ENCODE peak calls at places on chromosome 20, in eight cellular contexts. V, C, E, O, Z, D, W and H are unnamed samples.

GRCh38 chr20:57076202-57076651 is 190.2 kb downstream of the BMP7 start:
- DNase-seq in V (no peak), C (peak; percentile 47), E (no peak), O (no peak), Z (no peak), D (peak; percentile 8), W (peak; percentile 88), H (no peak)

GRCh38 chr20:56722042-56722441 is 92.9 kb downstream of the TFAP2C start:
- DNase-seq in V (no peak), C (no peak), E (no peak), O (no peak), Z (no peak), D (no peak), W (peak; percentile 26), H (no peak)

GRCh38 chr20:23143986-23144695 is 58.0 kb upstream of the CD93 start:
- DNase-seq in V (no peak), C (no peak), E (no peak), O (no peak), Z (no peak), D (no peak), W (no peak), H (no peak)

GRCh38 chr20:50533061-50533460 is 22.9 kb downstream of the PTPN1 start:
- DNase-seq in V (no peak), C (no peak), E (peak; percentile 68), O (no peak), Z (no peak), D (no peak), W (peak; percentile 31), H (no peak)

GRCh38 chr20:8901237-8902025 is 167.5 kb upstream of the PLCB4 start:
- DNase-seq in V (no peak), C (no peak), E (no peak), O (peak; percentile 69), Z (no peak), D (no peak), W (peak; percentile 20), H (no peak)

GRCh38 chr20:50403565-50404418 is 106.4 kb upstream of the PTPN1 start:
- DNase-seq in V (no peak), C (no peak), E (peak; percentile 40), O (no peak), Z (no peak), D (no peak), W (no peak), H (no peak)

GRCh38 chr20:63284083-63284440 is 8.9 kb upstream of the COL20A1 start:
- DNase-seq in V (no peak), C (no peak), E (no peak), O (no peak), Z (no peak), D (no peak), W (no peak), H (no peak)

GRCh38 chr20:63860325-63861051 is 810 bp upstream of the ABHD16B start:
- DNase-seq in V (no peak), C (no peak), E (no peak), O (no peak), Z (no peak), D (no peak), W (no peak), H (no peak)

GRCh38 chr20:20594171-20594530 is 118.3 kb downstream of the RALGAPA2 start:
- DNase-seq in V (no peak), C (peak; percentile 2), E (peak; percentile 73), O (no peak), Z (no peak), D (peak; percentile 9), W (peak; percentile 80), H (no peak)

GRCh38 chr20:8837396-8837795 is 231.5 kb upstream of the PLCB4 start:
- DNase-seq in V (no peak), C (no peak), E (peak; percentile 79), O (no peak), Z (no peak), D (no peak), W (peak; percentile 86), H (no peak)

GRCh38 chr20:20638877-20639276 is 73.6 kb downstream of the RALGAPA2 start:
- DNase-seq in V (no peak), C (no peak), E (no peak), O (no peak), Z (no peak), D (no peak), W (no peak), H (no peak)

GRCh38 chr20:63396300-63396699 is 35.2 kb upstream of the CHRNA4 start:
- DNase-seq in V (no peak), C (no peak), E (no peak), O (no peak), Z (no peak), D (no peak), W (no peak), H (no peak)

GRCh38 chr20:2814076-2814475 is 711 bp upstream of the C20orf141 start:
- DNase-seq in V (no peak), C (no peak), E (no peak), O (no peak), Z (no peak), D (no peak), W (no peak), H (no peak)
- H3K27ac ChIP-seq in V (no peak overlapping the region), C (no peak overlapping the region), E (peak overlapping the region; percentile 10), O (no peak overlapping the region), Z (no peak overlapping the region), D (no peak overlapping the region), W (no peak overlapping the region), H (no peak overlapping the region)

DNA sequence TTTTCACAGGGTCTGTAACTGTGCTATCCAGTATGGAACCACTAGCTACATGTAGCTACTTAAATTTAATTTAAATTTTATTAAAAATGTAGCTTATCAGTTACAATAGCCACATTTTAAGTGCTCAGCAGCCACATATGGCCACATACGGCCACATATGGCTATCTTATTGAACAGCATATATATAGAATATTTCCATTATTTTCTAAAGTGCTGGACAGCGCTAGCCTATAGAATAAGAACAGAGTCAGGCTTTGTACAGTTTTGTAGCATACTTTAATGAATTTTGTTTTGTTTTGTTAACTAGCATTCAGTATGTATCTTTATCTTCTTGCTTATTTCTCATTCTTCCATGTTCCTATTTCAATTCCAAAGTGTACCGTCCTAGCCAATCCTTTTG is 118.4 kb downstream of the JAG1 start:
- DNase-seq in V (no peak), C (no peak), E (no peak), O (no peak), Z (no peak), D (no peak), W (peak; percentile 9), H (no peak)
- H3K4me1 ChIP-seq in V (peaks cover 32% of the 10 kb centered on the region), C (peaks cover 56% of the 10 kb centered on the region), E (peaks cover 8% of the 10 kb centered on the region), O (no peaks in the 10 kb centered on the region), Z (peaks cover 28% of the 10 kb centered on the region), D (no peaks in the 10 kb centered on the region), W (peaks cover 24% of the 10 kb centered on the region), H (peaks cover 6% of the 10 kb centered on the region)

GRCh38 chr20:38685271-38685670 is 39.0 kb upstream of the SLC32A1 start:
- DNase-seq in V (no peak), C (no peak), E (no peak), O (no peak), Z (no peak), D (no peak), W (no peak), H (no peak)

GRCh38 chr20:38676576-38676975 is 47.7 kb upstream of the SLC32A1 start:
- DNase-seq in V (no peak), C (no peak), E (no peak), O (no peak), Z (no peak), D (no peak), W (no peak), H (no peak)

GRCh38 chr20:38685853-38686473 is 38.3 kb upstream of the SLC32A1 start:
- DNase-seq in V (peak; percentile 6), C (peak; percentile 16), E (peak; percentile 43), O (no peak), Z (no peak), D (peak; percentile 66), W (peak; percentile 57), H (no peak)

DNA sequence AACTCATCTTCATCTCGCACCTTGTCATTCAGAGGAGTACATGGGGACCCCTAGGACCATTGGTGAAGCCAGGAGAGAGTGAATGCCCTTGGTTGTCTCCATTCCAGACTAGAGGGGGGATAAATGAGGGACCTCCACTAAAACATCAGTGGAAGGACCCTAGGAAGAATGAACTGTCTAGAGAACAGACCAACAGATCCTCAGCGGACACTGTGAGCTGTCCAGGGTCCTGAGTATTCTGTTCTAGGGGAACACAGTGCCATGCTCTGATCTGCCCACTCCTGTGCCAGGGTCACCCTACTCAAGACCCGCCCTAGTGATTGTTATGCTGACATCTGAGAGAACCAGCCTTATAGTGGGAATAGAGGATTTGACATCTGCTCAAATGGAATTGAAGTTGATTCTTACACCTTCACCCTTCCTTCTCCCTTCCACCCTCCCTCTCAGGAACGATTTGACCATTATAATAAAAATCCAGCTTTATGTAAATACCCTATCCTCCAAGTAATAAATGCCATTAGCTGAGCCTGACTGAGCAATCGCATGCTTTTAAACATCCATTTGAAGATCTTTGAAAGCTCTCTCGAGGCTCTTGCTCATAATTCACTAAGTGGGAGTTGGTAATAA is 43.7 kb upstream of the SLC32A1 start:
- DNase-seq in V (no peak), C (no peak), E (peak; percentile 33), O (no peak), Z (no peak), D (peak; percentile 50), W (peak; percentile 51), H (no peak)
- H3K27ac ChIP-seq in V (no peak overlapping the region), C (no peak overlapping the region), E (no peak overlapping the region), O (no peak overlapping the region), Z (no peak overlapping the region), D (no peak overlapping the region), W (no peak overlapping the region), H (no peak overlapping the region)

GRCh38 chr20:45101333-45101850 is 465 bp upstream of the KCNS1 start:
- DNase-seq in V (no peak), C (no peak), E (no peak), O (no peak), Z (no peak), D (no peak), W (no peak), H (no peak)
- H3K4me1 ChIP-seq in V (no peaks in the 10 kb centered on the region), C (peaks cover 10% of the 10 kb centered on the region), E (no peaks in the 10 kb centered on the region), O (peaks cover 10% of the 10 kb centered on the region), Z (no peaks in the 10 kb centered on the region), D (peaks cover 16% of the 10 kb centered on the region), W (peaks cover 5% of the 10 kb centered on the region), H (no peaks in the 10 kb centered on the region)

DNA sequence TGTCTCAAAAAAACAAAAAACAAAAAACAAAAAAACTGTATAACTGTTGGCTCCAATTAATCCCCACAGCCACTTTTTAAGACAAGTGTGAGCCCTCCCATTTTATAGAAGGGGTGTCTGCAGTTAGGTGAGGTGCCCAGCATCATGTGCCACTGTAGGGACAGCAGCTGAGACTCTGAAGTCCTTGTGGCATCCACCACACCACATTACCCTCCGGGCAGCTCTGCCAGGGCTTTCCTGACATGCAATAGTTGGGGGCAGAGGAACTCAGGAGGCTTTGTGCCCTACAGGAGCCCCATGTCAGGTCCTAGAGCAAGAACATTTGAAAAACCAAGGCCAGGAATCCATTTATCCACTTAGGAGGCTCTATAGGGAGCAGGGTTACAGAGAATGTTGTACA is 17.3 kb downstream of the PKIG start:
- DNase-seq in V (no peak), C (no peak), E (no peak), O (no peak), Z (no peak), D (no peak), W (no peak), H (no peak)
- H3K27ac ChIP-seq in V (no peak overlapping the region), C (no peak overlapping the region), E (no peak overlapping the region), O (peak overlapping the region; percentile 88), Z (peak overlapping the region; percentile 96), D (no peak overlapping the region), W (no peak overlapping the region), H (peak overlapping the region; percentile 95)